ENCODE peak calls at places on chromosome 12, in nine cellular contexts. K, W, G, D, B, V, S, E and Z are unnamed samples.

GRCh38 chr12:89882051-89882450 is 173.4 kb upstream of the ATP2B1 start:
- DNase-seq in K (no peak), W (peak; percentile 24), G (peak; percentile 79), D (no peak), B (no peak), V (peak; percentile 38), S (no peak), E (no peak), Z (no peak)

GRCh38 chr12:15152864-15153263 is 68.4 kb downstream of the RERG start:
- DNase-seq in K (no peak), W (peak; percentile 73), G (no peak), D (no peak), B (no peak), V (no peak), S (no peak), E (no peak), Z (no peak)

GRCh38 chr12:46523446-46523845 is 150.9 kb upstream of the SLC38A2 start:
- DNase-seq in K (no peak), W (no peak), G (no peak), D (no peak), B (no peak), V (no peak), S (no peak), E (no peak), Z (no peak)

GRCh38 chr12:49767333-49767732 is 26.0 kb downstream of the TMBIM6 start:
- DNase-seq in K (no peak), W (no peak), G (no peak), D (no peak), B (no peak), V (no peak), S (no peak), E (no peak), Z (no peak)

GRCh38 chr12:52915637-52916036 is 10.8 kb upstream of the KRT8 start:
- DNase-seq in K (no peak), W (no peak), G (no peak), D (no peak), B (no peak), V (no peak), S (no peak), E (no peak), Z (no peak)

GRCh38 chr12:114319422-114319821 is 86.5 kb downstream of the TBX5 start:
- DNase-seq in K (no peak), W (peak; percentile 63), G (no peak), D (no peak), B (no peak), V (peak; percentile 67), S (no peak), E (no peak), Z (no peak)

GRCh38 chr12:22543246-22544037 is 900 bp downstream of the C2CD5 start:
- DNase-seq in K (peak; percentile 29), W (peak; percentile 28), G (peak; percentile 83), D (peak; percentile 76), B (peak; percentile 33), V (no peak), S (peak; percentile 57), E (peak; percentile 86), Z (peak; percentile 66)

GRCh38 chr12:121581681-121582439 is 1.0 kb upstream of the KDM2B start:
- DNase-seq in K (no peak), W (peak; percentile 57), G (no peak), D (peak; percentile 83), B (no peak), V (peak; percentile 67), S (no peak), E (no peak), Z (no peak)

GRCh38 chr12:91099373-91099772 is 11.9 kb downstream of the LUM start:
- DNase-seq in K (no peak), W (no peak), G (no peak), D (no peak), B (no peak), V (no peak), S (no peak), E (no peak), Z (no peak)

GRCh38 chr12:46874642-46875041 is 48.8 kb upstream of the SLC38A4 start:
- DNase-seq in K (no peak), W (peak; percentile 76), G (no peak), D (peak; percentile 80), B (no peak), V (peak; percentile 17), S (no peak), E (no peak), Z (no peak)

GRCh38 chr12:111442301-111443045 is 36.8 kb downstream of the SH2B3 start:
- DNase-seq in K (no peak), W (no peak), G (no peak), D (no peak), B (no peak), V (no peak), S (no peak), E (peak; percentile 71), Z (no peak)

GRCh38 chr12:29744365-29744764 is 39.4 kb downstream of the TMTC1 start:
- DNase-seq in K (no peak), W (peak; percentile 49), G (no peak), D (no peak), B (no peak), V (no peak), S (no peak), E (no peak), Z (no peak)

GRCh38 chr12:18313316-18313715 is 52.0 kb downstream of the PIK3C2G start:
- DNase-seq in K (no peak), W (no peak), G (no peak), D (no peak), B (no peak), V (no peak), S (no peak), E (no peak), Z (no peak)

GRCh38 chr12:44377443-44378160 is 498.5 kb downstream of the NELL2 start:
- DNase-seq in K (no peak), W (no peak), G (no peak), D (no peak), B (no peak), V (no peak), S (no peak), E (no peak), Z (no peak)

GRCh38 chr12:10673660-10674384 is at the start of gene STYK1:
- DNase-seq in K (peak; percentile 61), W (peak; percentile 28), G (peak; percentile 77), D (peak; percentile 64), B (peak; percentile 68), V (peak; percentile 60), S (peak; percentile 80), E (peak; percentile 74), Z (peak; percentile 82)

GRCh38 chr12:95337176-95337575 is 119.6 kb downstream of the VEZT start:
- DNase-seq in K (no peak), W (peak; percentile 26), G (no peak), D (no peak), B (no peak), V (peak; percentile 34), S (no peak), E (no peak), Z (no peak)

GRCh38 chr12:14777271-14777670 is 26.0 kb downstream of the WBP11 start:
- DNase-seq in K (no peak), W (peak; percentile 42), G (no peak), D (no peak), B (no peak), V (no peak), S (no peak), E (no peak), Z (no peak)

GRCh38 chr12:26318661-26319068 is 123.3 kb downstream of the SSPN start:
- DNase-seq in K (no peak), W (peak; percentile 84), G (peak; percentile 70), D (peak; percentile 73), B (no peak), V (peak; percentile 28), S (no peak), E (no peak), Z (no peak)

GRCh38 chr12:84502907-84503787 is 409.5 kb downstream of the SLC6A15 start:
- DNase-seq in K (no peak), W (peak; percentile 70), G (peak; percentile 56), D (no peak), B (peak; percentile 69), V (peak; percentile 63), S (peak; percentile 26), E (no peak), Z (peak; percentile 70)